ENCODE peak calls at places on chromosomes 16 and 17, in nine cellular contexts. One of them, this sample, is unnamed.

GRCh38 chr16:27841911-27842310 is 221.6 kb downstream of the GSG1L start:
- DNase-seq in dermis microvascular lymphatic vessel endothelial cell: no peak
- DNase-seq in AG08396: no peak
- DNase-seq in non-pigmented ciliary epithelial cell: no peak
- DNase-seq in activated T-cell treated with anti-CD3 and anti-CD28 coated beads, Interleukin-2, amount 50 U/mL, for 24 hours: no peak
- DNase-seq in substantia nigra: no peak
- DNase-seq in activated CD4-positive, alpha-beta T cell treated with anti-CD3 and anti-CD28 coated beads, Interleukin-2, amount 50 U/mL, for 24 hours: no peak
- DNase-seq in SW480: no peak
- DNase-seq in activated CD4-positive, CD25-positive, alpha-beta regulatory T cell: no peak
- DNase-seq in this sample: no peak

GRCh38 chr17:4008496-4009163 is 44.4 kb upstream of the ATP2A3 start:
- DNase-seq in dermis microvascular lymphatic vessel endothelial cell: no peak
- DNase-seq in activated T-cell treated with anti-CD3 and anti-CD28 coated beads, Interleukin-2, amount 50 U/mL, for 24 hours: no peak
- DNase-seq in SW480: no peak
- DNase-seq in activated CD4-positive, alpha-beta T cell treated with anti-CD3 and anti-CD28 coated beads, Interleukin-2, amount 50 U/mL, for 24 hours: no peak
- DNase-seq in activated CD4-positive, CD25-positive, alpha-beta regulatory T cell: no peak
- DNase-seq in AG08396: no peak
- DNase-seq in non-pigmented ciliary epithelial cell: no peak
- DNase-seq in substantia nigra: no peak
- DNase-seq in this sample: no peak

GRCh38 chr16:22278418-22278817 is 18.8 kb upstream of the POLR3E start:
- DNase-seq in activated CD4-positive, alpha-beta T cell treated with anti-CD3 and anti-CD28 coated beads, Interleukin-2, amount 50 U/mL, for 24 hours: no peak
- DNase-seq in non-pigmented ciliary epithelial cell: no peak
- DNase-seq in activated CD4-positive, CD25-positive, alpha-beta regulatory T cell: no peak
- DNase-seq in dermis microvascular lymphatic vessel endothelial cell: no peak
- DNase-seq in SW480: no peak
- DNase-seq in AG08396: no peak
- DNase-seq in activated T-cell treated with anti-CD3 and anti-CD28 coated beads, Interleukin-2, amount 50 U/mL, for 24 hours: no peak
- DNase-seq in substantia nigra: no peak
- DNase-seq in this sample: no peak

GRCh38 chr16:48611329-48612137 is 1.6 kb upstream of the N4BP1 start:
- DNase-seq in non-pigmented ciliary epithelial cell: no peak
- DNase-seq in SW480: peak
- DNase-seq in activated CD4-positive, CD25-positive, alpha-beta regulatory T cell: no peak
- DNase-seq in substantia nigra: no peak
- DNase-seq in AG08396: no peak
- DNase-seq in activated T-cell treated with anti-CD3 and anti-CD28 coated beads, Interleukin-2, amount 50 U/mL, for 24 hours: peak
- DNase-seq in activated CD4-positive, alpha-beta T cell treated with anti-CD3 and anti-CD28 coated beads, Interleukin-2, amount 50 U/mL, for 24 hours: peak
- DNase-seq in dermis microvascular lymphatic vessel endothelial cell: peak
- DNase-seq in this sample: peak

GRCh38 chr16:2473425-2473926 is 1.5 kb upstream of the TBC1D24 start:
- DNase-seq in AG08396: no peak
- DNase-seq in activated CD4-positive, alpha-beta T cell treated with anti-CD3 and anti-CD28 coated beads, Interleukin-2, amount 50 U/mL, for 24 hours: no peak
- DNase-seq in non-pigmented ciliary epithelial cell: no peak
- DNase-seq in SW480: no peak
- DNase-seq in activated CD4-positive, CD25-positive, alpha-beta regulatory T cell: no peak
- DNase-seq in activated T-cell treated with anti-CD3 and anti-CD28 coated beads, Interleukin-2, amount 50 U/mL, for 24 hours: no peak
- DNase-seq in substantia nigra: no peak
- DNase-seq in dermis microvascular lymphatic vessel endothelial cell: no peak
- DNase-seq in this sample: no peak

GRCh38 chr17:4892063-4892410 is 7.3 kb upstream of the C17orf107 start:
- DNase-seq in activated CD4-positive, CD25-positive, alpha-beta regulatory T cell: no peak
- DNase-seq in non-pigmented ciliary epithelial cell: no peak
- DNase-seq in activated CD4-positive, alpha-beta T cell treated with anti-CD3 and anti-CD28 coated beads, Interleukin-2, amount 50 U/mL, for 24 hours: no peak
- DNase-seq in SW480: no peak
- DNase-seq in substantia nigra: no peak
- DNase-seq in AG08396: no peak
- DNase-seq in dermis microvascular lymphatic vessel endothelial cell: no peak
- DNase-seq in activated T-cell treated with anti-CD3 and anti-CD28 coated beads, Interleukin-2, amount 50 U/mL, for 24 hours: no peak
- DNase-seq in this sample: no peak

GRCh38 chr17:34318474-34318873 is 761 bp upstream of the CCL8 start:
- DNase-seq in non-pigmented ciliary epithelial cell: no peak
- DNase-seq in SW480: peak
- DNase-seq in activated CD4-positive, CD25-positive, alpha-beta regulatory T cell: no peak
- DNase-seq in activated CD4-positive, alpha-beta T cell treated with anti-CD3 and anti-CD28 coated beads, Interleukin-2, amount 50 U/mL, for 24 hours: no peak
- DNase-seq in substantia nigra: no peak
- DNase-seq in dermis microvascular lymphatic vessel endothelial cell: no peak
- DNase-seq in AG08396: no peak
- DNase-seq in activated T-cell treated with anti-CD3 and anti-CD28 coated beads, Interleukin-2, amount 50 U/mL, for 24 hours: no peak
- DNase-seq in this sample: no peak

GRCh38 chr16:57998484-57998883 is 2.0 kb downstream of the ZNF319 start:
- DNase-seq in dermis microvascular lymphatic vessel endothelial cell: no peak
- DNase-seq in substantia nigra: no peak
- DNase-seq in AG08396: no peak
- DNase-seq in activated CD4-positive, CD25-positive, alpha-beta regulatory T cell: no peak
- DNase-seq in SW480: peak
- DNase-seq in activated T-cell treated with anti-CD3 and anti-CD28 coated beads, Interleukin-2, amount 50 U/mL, for 24 hours: peak
- DNase-seq in activated CD4-positive, alpha-beta T cell treated with anti-CD3 and anti-CD28 coated beads, Interleukin-2, amount 50 U/mL, for 24 hours: no peak
- DNase-seq in non-pigmented ciliary epithelial cell: no peak
- DNase-seq in this sample: no peak

GRCh38 chr16:31491778-31492418 is 9.0 kb downstream of the SLC5A2 start:
- DNase-seq in activated CD4-positive, alpha-beta T cell treated with anti-CD3 and anti-CD28 coated beads, Interleukin-2, amount 50 U/mL, for 24 hours: no peak
- DNase-seq in SW480: no peak
- DNase-seq in activated T-cell treated with anti-CD3 and anti-CD28 coated beads, Interleukin-2, amount 50 U/mL, for 24 hours: no peak
- DNase-seq in AG08396: no peak
- DNase-seq in dermis microvascular lymphatic vessel endothelial cell: no peak
- DNase-seq in substantia nigra: no peak
- DNase-seq in non-pigmented ciliary epithelial cell: no peak
- DNase-seq in activated CD4-positive, CD25-positive, alpha-beta regulatory T cell: no peak
- DNase-seq in this sample: no peak

GRCh38 chr17:78013683-78014467 is 55.4 kb downstream of the TNRC6C start:
- DNase-seq in activated CD4-positive, alpha-beta T cell treated with anti-CD3 and anti-CD28 coated beads, Interleukin-2, amount 50 U/mL, for 24 hours: peak
- DNase-seq in SW480: peak
- DNase-seq in activated T-cell treated with anti-CD3 and anti-CD28 coated beads, Interleukin-2, amount 50 U/mL, for 24 hours: no peak
- DNase-seq in AG08396: peak
- DNase-seq in activated CD4-positive, CD25-positive, alpha-beta regulatory T cell: no peak
- DNase-seq in non-pigmented ciliary epithelial cell: peak
- DNase-seq in dermis microvascular lymphatic vessel endothelial cell: peak
- DNase-seq in substantia nigra: no peak
- DNase-seq in this sample: peak

GRCh38 chr16:86566966-86567700 is 504 bp downstream of the FOXC2 start:
- DNase-seq in activated CD4-positive, alpha-beta T cell treated with anti-CD3 and anti-CD28 coated beads, Interleukin-2, amount 50 U/mL, for 24 hours: no peak
- DNase-seq in activated CD4-positive, CD25-positive, alpha-beta regulatory T cell: no peak
- DNase-seq in substantia nigra: no peak
- DNase-seq in dermis microvascular lymphatic vessel endothelial cell: peak
- DNase-seq in non-pigmented ciliary epithelial cell: no peak
- DNase-seq in activated T-cell treated with anti-CD3 and anti-CD28 coated beads, Interleukin-2, amount 50 U/mL, for 24 hours: peak
- DNase-seq in SW480: peak
- DNase-seq in AG08396: peak
- DNase-seq in this sample: no peak

GRCh38 chr16:81442220-81442908 is 2.2 kb upstream of the CMIP start:
- DNase-seq in activated T-cell treated with anti-CD3 and anti-CD28 coated beads, Interleukin-2, amount 50 U/mL, for 24 hours: no peak
- DNase-seq in SW480: no peak
- DNase-seq in activated CD4-positive, CD25-positive, alpha-beta regulatory T cell: no peak
- DNase-seq in substantia nigra: no peak
- DNase-seq in dermis microvascular lymphatic vessel endothelial cell: no peak
- DNase-seq in activated CD4-positive, alpha-beta T cell treated with anti-CD3 and anti-CD28 coated beads, Interleukin-2, amount 50 U/mL, for 24 hours: no peak
- DNase-seq in AG08396: no peak
- DNase-seq in non-pigmented ciliary epithelial cell: no peak
- DNase-seq in this sample: no peak

GRCh38 chr17:82909322-82909904 is 69.6 kb upstream of the ZNF750 start:
- DNase-seq in activated CD4-positive, alpha-beta T cell treated with anti-CD3 and anti-CD28 coated beads, Interleukin-2, amount 50 U/mL, for 24 hours: no peak
- DNase-seq in AG08396: no peak
- DNase-seq in activated T-cell treated with anti-CD3 and anti-CD28 coated beads, Interleukin-2, amount 50 U/mL, for 24 hours: peak
- DNase-seq in SW480: no peak
- DNase-seq in non-pigmented ciliary epithelial cell: no peak
- DNase-seq in activated CD4-positive, CD25-positive, alpha-beta regulatory T cell: no peak
- DNase-seq in dermis microvascular lymphatic vessel endothelial cell: no peak
- DNase-seq in substantia nigra: no peak
- DNase-seq in this sample: no peak

GRCh38 chr17:74532115-74532514 is 840 bp upstream of the CD300LB start:
- DNase-seq in dermis microvascular lymphatic vessel endothelial cell: no peak
- DNase-seq in SW480: no peak
- DNase-seq in activated CD4-positive, CD25-positive, alpha-beta regulatory T cell: no peak
- DNase-seq in non-pigmented ciliary epithelial cell: no peak
- DNase-seq in substantia nigra: peak
- DNase-seq in AG08396: no peak
- DNase-seq in activated CD4-positive, alpha-beta T cell treated with anti-CD3 and anti-CD28 coated beads, Interleukin-2, amount 50 U/mL, for 24 hours: no peak
- DNase-seq in activated T-cell treated with anti-CD3 and anti-CD28 coated beads, Interleukin-2, amount 50 U/mL, for 24 hours: peak
- DNase-seq in this sample: no peak

GRCh38 chr16:59213952-59214351 is 479.8 kb upstream of the GOT2 start:
- DNase-seq in dermis microvascular lymphatic vessel endothelial cell: no peak
- DNase-seq in activated CD4-positive, CD25-positive, alpha-beta regulatory T cell: no peak
- DNase-seq in activated CD4-positive, alpha-beta T cell treated with anti-CD3 and anti-CD28 coated beads, Interleukin-2, amount 50 U/mL, for 24 hours: no peak
- DNase-seq in substantia nigra: no peak
- DNase-seq in activated T-cell treated with anti-CD3 and anti-CD28 coated beads, Interleukin-2, amount 50 U/mL, for 24 hours: no peak
- DNase-seq in non-pigmented ciliary epithelial cell: no peak
- DNase-seq in AG08396: no peak
- DNase-seq in SW480: no peak
- DNase-seq in this sample: no peak

GRCh38 chr16:84271866-84272265 is 22.8 kb upstream of the WFDC1 start:
- DNase-seq in SW480: peak
- DNase-seq in substantia nigra: no peak
- DNase-seq in activated T-cell treated with anti-CD3 and anti-CD28 coated beads, Interleukin-2, amount 50 U/mL, for 24 hours: no peak
- DNase-seq in activated CD4-positive, alpha-beta T cell treated with anti-CD3 and anti-CD28 coated beads, Interleukin-2, amount 50 U/mL, for 24 hours: no peak
- DNase-seq in non-pigmented ciliary epithelial cell: no peak
- DNase-seq in dermis microvascular lymphatic vessel endothelial cell: no peak
- DNase-seq in activated CD4-positive, CD25-positive, alpha-beta regulatory T cell: no peak
- DNase-seq in AG08396: no peak
- DNase-seq in this sample: no peak

GRCh38 chr17:44363613-44364159 is at the start of gene FAM171A2:
- DNase-seq in activated CD4-positive, CD25-positive, alpha-beta regulatory T cell: peak
- DNase-seq in SW480: peak
- DNase-seq in activated CD4-positive, alpha-beta T cell treated with anti-CD3 and anti-CD28 coated beads, Interleukin-2, amount 50 U/mL, for 24 hours: peak
- DNase-seq in dermis microvascular lymphatic vessel endothelial cell: peak
- DNase-seq in non-pigmented ciliary epithelial cell: no peak
- DNase-seq in AG08396: peak
- DNase-seq in activated T-cell treated with anti-CD3 and anti-CD28 coated beads, Interleukin-2, amount 50 U/mL, for 24 hours: peak
- DNase-seq in substantia nigra: peak
- DNase-seq in this sample: no peak

GRCh38 chr17:62950067-62950466 is 16.0 kb upstream of the TANC2 start:
- DNase-seq in AG08396: peak
- DNase-seq in activated CD4-positive, alpha-beta T cell treated with anti-CD3 and anti-CD28 coated beads, Interleukin-2, amount 50 U/mL, for 24 hours: no peak
- DNase-seq in substantia nigra: no peak
- DNase-seq in activated CD4-positive, CD25-positive, alpha-beta regulatory T cell: no peak
- DNase-seq in SW480: no peak
- DNase-seq in activated T-cell treated with anti-CD3 and anti-CD28 coated beads, Interleukin-2, amount 50 U/mL, for 24 hours: no peak
- DNase-seq in dermis microvascular lymphatic vessel endothelial cell: no peak
- DNase-seq in non-pigmented ciliary epithelial cell: no peak
- DNase-seq in this sample: no peak

GRCh38 chr16:28914325-28914724 is 10.7 kb downstream of the RABEP2 start:
- DNase-seq in substantia nigra: no peak
- DNase-seq in dermis microvascular lymphatic vessel endothelial cell: no peak
- DNase-seq in SW480: no peak
- DNase-seq in non-pigmented ciliary epithelial cell: no peak
- DNase-seq in activated CD4-positive, CD25-positive, alpha-beta regulatory T cell: no peak
- DNase-seq in activated CD4-positive, alpha-beta T cell treated with anti-CD3 and anti-CD28 coated beads, Interleukin-2, amount 50 U/mL, for 24 hours: no peak
- DNase-seq in AG08396: no peak
- DNase-seq in activated T-cell treated with anti-CD3 and anti-CD28 coated beads, Interleukin-2, amount 50 U/mL, for 24 hours: no peak
- DNase-seq in this sample: no peak

GRCh38 chr17:77746901-77747620 is 211.4 kb upstream of the TNRC6C start:
- DNase-seq in non-pigmented ciliary epithelial cell: no peak
- DNase-seq in activated CD4-positive, CD25-positive, alpha-beta regulatory T cell: no peak
- DNase-seq in dermis microvascular lymphatic vessel endothelial cell: no peak
- DNase-seq in AG08396: no peak
- DNase-seq in activated T-cell treated with anti-CD3 and anti-CD28 coated beads, Interleukin-2, amount 50 U/mL, for 24 hours: no peak
- DNase-seq in activated CD4-positive, alpha-beta T cell treated with anti-CD3 and anti-CD28 coated beads, Interleukin-2, amount 50 U/mL, for 24 hours: no peak
- DNase-seq in substantia nigra: no peak
- DNase-seq in SW480: no peak
- DNase-seq in this sample: no peak

GRCh38 chr16:75482434-75483205 is 12.6 kb downstream of the CHST6 start:
- DNase-seq in activated CD4-positive, CD25-positive, alpha-beta regulatory T cell: no peak
- DNase-seq in activated CD4-positive, alpha-beta T cell treated with anti-CD3 and anti-CD28 coated beads, Interleukin-2, amount 50 U/mL, for 24 hours: no peak
- DNase-seq in non-pigmented ciliary epithelial cell: no peak
- DNase-seq in substantia nigra: no peak
- DNase-seq in dermis microvascular lymphatic vessel endothelial cell: no peak
- DNase-seq in activated T-cell treated with anti-CD3 and anti-CD28 coated beads, Interleukin-2, amount 50 U/mL, for 24 hours: no peak
- DNase-seq in AG08396: no peak
- DNase-seq in SW480: no peak
- DNase-seq in this sample: no peak

GRCh38 chr16:79381552-79382042 is 218.9 kb downstream of the MAF start:
- DNase-seq in non-pigmented ciliary epithelial cell: no peak
- DNase-seq in AG08396: no peak
- DNase-seq in substantia nigra: no peak
- DNase-seq in dermis microvascular lymphatic vessel endothelial cell: no peak
- DNase-seq in SW480: no peak
- DNase-seq in activated CD4-positive, CD25-positive, alpha-beta regulatory T cell: no peak
- DNase-seq in activated CD4-positive, alpha-beta T cell treated with anti-CD3 and anti-CD28 coated beads, Interleukin-2, amount 50 U/mL, for 24 hours: no peak
- DNase-seq in activated T-cell treated with anti-CD3 and anti-CD28 coated beads, Interleukin-2, amount 50 U/mL, for 24 hours: no peak
- DNase-seq in this sample: no peak

GRCh38 chr17:57471941-57472368 is 215.6 kb downstream of the MSI2 start:
- DNase-seq in activated CD4-positive, alpha-beta T cell treated with anti-CD3 and anti-CD28 coated beads, Interleukin-2, amount 50 U/mL, for 24 hours: no peak
- DNase-seq in activated T-cell treated with anti-CD3 and anti-CD28 coated beads, Interleukin-2, amount 50 U/mL, for 24 hours: no peak
- DNase-seq in activated CD4-positive, CD25-positive, alpha-beta regulatory T cell: no peak
- DNase-seq in dermis microvascular lymphatic vessel endothelial cell: no peak
- DNase-seq in non-pigmented ciliary epithelial cell: no peak
- DNase-seq in substantia nigra: no peak
- DNase-seq in AG08396: no peak
- DNase-seq in SW480: no peak
- DNase-seq in this sample: no peak

GRCh38 chr17:1078831-1079561 is 82.1 kb downstream of the TIMM22 start:
- DNase-seq in activated CD4-positive, alpha-beta T cell treated with anti-CD3 and anti-CD28 coated beads, Interleukin-2, amount 50 U/mL, for 24 hours: no peak
- DNase-seq in dermis microvascular lymphatic vessel endothelial cell: no peak
- DNase-seq in activated CD4-positive, CD25-positive, alpha-beta regulatory T cell: no peak
- DNase-seq in non-pigmented ciliary epithelial cell: no peak
- DNase-seq in activated T-cell treated with anti-CD3 and anti-CD28 coated beads, Interleukin-2, amount 50 U/mL, for 24 hours: no peak
- DNase-seq in SW480: no peak
- DNase-seq in substantia nigra: no peak
- DNase-seq in AG08396: no peak
- DNase-seq in this sample: no peak

GRCh38 chr17:10698116-10698818 is 873 bp downstream of the ADPRM start:
- DNase-seq in substantia nigra: no peak
- DNase-seq in SW480: peak
- DNase-seq in activated T-cell treated with anti-CD3 and anti-CD28 coated beads, Interleukin-2, amount 50 U/mL, for 24 hours: no peak
- DNase-seq in activated CD4-positive, CD25-positive, alpha-beta regulatory T cell: no peak
- DNase-seq in dermis microvascular lymphatic vessel endothelial cell: peak
- DNase-seq in activated CD4-positive, alpha-beta T cell treated with anti-CD3 and anti-CD28 coated beads, Interleukin-2, amount 50 U/mL, for 24 hours: no peak
- DNase-seq in AG08396: peak
- DNase-seq in non-pigmented ciliary epithelial cell: no peak
- DNase-seq in this sample: peak

GRCh38 chr16:9393601-9394000 is 302.2 kb downstream of the HAPSTR1 start:
- DNase-seq in AG08396: no peak
- DNase-seq in substantia nigra: no peak
- DNase-seq in activated CD4-positive, CD25-positive, alpha-beta regulatory T cell: no peak
- DNase-seq in activated T-cell treated with anti-CD3 and anti-CD28 coated beads, Interleukin-2, amount 50 U/mL, for 24 hours: no peak
- DNase-seq in dermis microvascular lymphatic vessel endothelial cell: no peak
- DNase-seq in activated CD4-positive, alpha-beta T cell treated with anti-CD3 and anti-CD28 coated beads, Interleukin-2, amount 50 U/mL, for 24 hours: no peak
- DNase-seq in SW480: no peak
- DNase-seq in non-pigmented ciliary epithelial cell: no peak
- DNase-seq in this sample: no peak

GRCh38 chr16:68197250-68197649 is 38.7 kb downstream of the ESRP2 start:
- DNase-seq in activated CD4-positive, alpha-beta T cell treated with anti-CD3 and anti-CD28 coated beads, Interleukin-2, amount 50 U/mL, for 24 hours: no peak
- DNase-seq in AG08396: no peak
- DNase-seq in substantia nigra: no peak
- DNase-seq in SW480: no peak
- DNase-seq in non-pigmented ciliary epithelial cell: no peak
- DNase-seq in activated CD4-positive, CD25-positive, alpha-beta regulatory T cell: no peak
- DNase-seq in activated T-cell treated with anti-CD3 and anti-CD28 coated beads, Interleukin-2, amount 50 U/mL, for 24 hours: no peak
- DNase-seq in dermis microvascular lymphatic vessel endothelial cell: no peak
- DNase-seq in this sample: no peak

GRCh38 chr16:26563018-26563417 is 503.7 kb upstream of the C16orf82 start:
- DNase-seq in dermis microvascular lymphatic vessel endothelial cell: no peak
- DNase-seq in substantia nigra: no peak
- DNase-seq in SW480: no peak
- DNase-seq in non-pigmented ciliary epithelial cell: no peak
- DNase-seq in activated CD4-positive, CD25-positive, alpha-beta regulatory T cell: no peak
- DNase-seq in activated CD4-positive, alpha-beta T cell treated with anti-CD3 and anti-CD28 coated beads, Interleukin-2, amount 50 U/mL, for 24 hours: no peak
- DNase-seq in AG08396: no peak
- DNase-seq in activated T-cell treated with anti-CD3 and anti-CD28 coated beads, Interleukin-2, amount 50 U/mL, for 24 hours: no peak
- DNase-seq in this sample: no peak

GRCh38 chr17:49664706-49665211 is 13.1 kb downstream of the SPOP start:
- DNase-seq in non-pigmented ciliary epithelial cell: no peak
- DNase-seq in activated T-cell treated with anti-CD3 and anti-CD28 coated beads, Interleukin-2, amount 50 U/mL, for 24 hours: no peak
- DNase-seq in AG08396: no peak
- DNase-seq in activated CD4-positive, alpha-beta T cell treated with anti-CD3 and anti-CD28 coated beads, Interleukin-2, amount 50 U/mL, for 24 hours: no peak
- DNase-seq in substantia nigra: no peak
- DNase-seq in dermis microvascular lymphatic vessel endothelial cell: peak
- DNase-seq in activated CD4-positive, CD25-positive, alpha-beta regulatory T cell: no peak
- DNase-seq in SW480: no peak
- DNase-seq in this sample: no peak

GRCh38 chr17:36182176-36183000 is 6.0 kb upstream of the TBC1D3B start:
- DNase-seq in dermis microvascular lymphatic vessel endothelial cell: no peak
- DNase-seq in substantia nigra: no peak
- DNase-seq in AG08396: peak
- DNase-seq in activated CD4-positive, alpha-beta T cell treated with anti-CD3 and anti-CD28 coated beads, Interleukin-2, amount 50 U/mL, for 24 hours: no peak
- DNase-seq in activated T-cell treated with anti-CD3 and anti-CD28 coated beads, Interleukin-2, amount 50 U/mL, for 24 hours: no peak
- DNase-seq in SW480: no peak
- DNase-seq in activated CD4-positive, CD25-positive, alpha-beta regulatory T cell: no peak
- DNase-seq in non-pigmented ciliary epithelial cell: no peak
- DNase-seq in this sample: no peak

GRCh38 chr17:79761894-79762570 is 15.9 kb upstream of the CBX2 start:
- DNase-seq in activated T-cell treated with anti-CD3 and anti-CD28 coated beads, Interleukin-2, amount 50 U/mL, for 24 hours: no peak
- DNase-seq in activated CD4-positive, alpha-beta T cell treated with anti-CD3 and anti-CD28 coated beads, Interleukin-2, amount 50 U/mL, for 24 hours: no peak
- DNase-seq in AG08396: no peak
- DNase-seq in dermis microvascular lymphatic vessel endothelial cell: no peak
- DNase-seq in non-pigmented ciliary epithelial cell: no peak
- DNase-seq in substantia nigra: no peak
- DNase-seq in SW480: no peak
- DNase-seq in activated CD4-positive, CD25-positive, alpha-beta regulatory T cell: no peak
- DNase-seq in this sample: no peak

This sample was measured in HepG2.